ENCODE peak calls at places on chromosomes 11 and 22, in four cellular contexts. One of them, this sample, is unnamed.

GRCh38 chr11:13782395-13783080 is 114.1 kb downstream of the FAR1 start:
- DNase-seq in DMS 273 treated with DMSO at 0.1 percent for 48 hours: no peak
- DNase-seq in stimulated activated CD4-positive, alpha-beta T cell treated with anti-CD3 and anti-CD28 coated beads, Interleukin-1b, Interleukin-23, amount 100 ng/mL, for 24 hours: no peak
- DNase-seq in M059J: no peak
- DNase-seq in this sample: no peak

GRCh38 chr22:20803696-20804324 is 29.9 kb downstream of the SERPIND1 start:
- DNase-seq in DMS 273 treated with DMSO at 0.1 percent for 48 hours: peak; percentile 3
- DNase-seq in stimulated activated CD4-positive, alpha-beta T cell treated with anti-CD3 and anti-CD28 coated beads, Interleukin-1b, Interleukin-23, amount 100 ng/mL, for 24 hours: no peak
- DNase-seq in M059J: peak; percentile 5
- DNase-seq in this sample: no peak

GRCh38 chr11:80773919-80774318 is 1333.1 kb upstream of the TENM4 start:
- DNase-seq in DMS 273 treated with DMSO at 0.1 percent for 48 hours: no peak
- DNase-seq in stimulated activated CD4-positive, alpha-beta T cell treated with anti-CD3 and anti-CD28 coated beads, Interleukin-1b, Interleukin-23, amount 100 ng/mL, for 24 hours: no peak
- DNase-seq in M059J: no peak
- DNase-seq in this sample: no peak

GRCh38 chr11:72426054-72426757 is 8.1 kb downstream of the CLPB start:
- DNase-seq in DMS 273 treated with DMSO at 0.1 percent for 48 hours: peak; percentile 43
- DNase-seq in stimulated activated CD4-positive, alpha-beta T cell treated with anti-CD3 and anti-CD28 coated beads, Interleukin-1b, Interleukin-23, amount 100 ng/mL, for 24 hours: no peak
- DNase-seq in M059J: no peak
- DNase-seq in this sample: no peak

GRCh38 chr22:24423519-24424000 is 3.8 kb upstream of the ADORA2A start:
- DNase-seq in DMS 273 treated with DMSO at 0.1 percent for 48 hours: no peak
- DNase-seq in stimulated activated CD4-positive, alpha-beta T cell treated with anti-CD3 and anti-CD28 coated beads, Interleukin-1b, Interleukin-23, amount 100 ng/mL, for 24 hours: peak; percentile 42
- DNase-seq in M059J: no peak
- DNase-seq in this sample: peak; percentile 72

GRCh38 chr11:69278091-69278867 is 15.7 kb upstream of the MYEOV start:
- DNase-seq in DMS 273 treated with DMSO at 0.1 percent for 48 hours: no peak
- DNase-seq in stimulated activated CD4-positive, alpha-beta T cell treated with anti-CD3 and anti-CD28 coated beads, Interleukin-1b, Interleukin-23, amount 100 ng/mL, for 24 hours: no peak
- DNase-seq in M059J: no peak
- DNase-seq in this sample: no peak

GRCh38 chr11:47189100-47189834 is 3.0 kb upstream of the PACSIN3 start:
- DNase-seq in DMS 273 treated with DMSO at 0.1 percent for 48 hours: no peak
- DNase-seq in stimulated activated CD4-positive, alpha-beta T cell treated with anti-CD3 and anti-CD28 coated beads, Interleukin-1b, Interleukin-23, amount 100 ng/mL, for 24 hours: no peak
- DNase-seq in M059J: peak; percentile 84
- DNase-seq in this sample: no peak

GRCh38 chr22:22928666-22929380 is 41.2 kb downstream of the IGLL5 start:
- DNase-seq in DMS 273 treated with DMSO at 0.1 percent for 48 hours: no peak
- DNase-seq in stimulated activated CD4-positive, alpha-beta T cell treated with anti-CD3 and anti-CD28 coated beads, Interleukin-1b, Interleukin-23, amount 100 ng/mL, for 24 hours: no peak
- DNase-seq in M059J: peak; percentile 43
- DNase-seq in this sample: peak; percentile 92

GRCh38 chr11:87215236-87215635 is 177.5 kb downstream of the TMEM135 start:
- DNase-seq in DMS 273 treated with DMSO at 0.1 percent for 48 hours: no peak
- DNase-seq in stimulated activated CD4-positive, alpha-beta T cell treated with anti-CD3 and anti-CD28 coated beads, Interleukin-1b, Interleukin-23, amount 100 ng/mL, for 24 hours: no peak
- DNase-seq in M059J: peak; percentile 14
- DNase-seq in this sample: no peak

GRCh38 chr22:36384766-36385400 is 2.9 kb downstream of the MYH9 start:
- DNase-seq in DMS 273 treated with DMSO at 0.1 percent for 48 hours: no peak
- DNase-seq in stimulated activated CD4-positive, alpha-beta T cell treated with anti-CD3 and anti-CD28 coated beads, Interleukin-1b, Interleukin-23, amount 100 ng/mL, for 24 hours: no peak
- DNase-seq in M059J: peak; percentile 46
- DNase-seq in this sample: no peak

GRCh38 chr11:84437129-84438123 is 1151.3 kb upstream of the CCDC90B start:
- DNase-seq in DMS 273 treated with DMSO at 0.1 percent for 48 hours: no peak
- DNase-seq in stimulated activated CD4-positive, alpha-beta T cell treated with anti-CD3 and anti-CD28 coated beads, Interleukin-1b, Interleukin-23, amount 100 ng/mL, for 24 hours: no peak
- DNase-seq in M059J: no peak
- DNase-seq in this sample: peak; percentile 11

GRCh38 chr11:75371930-75372876 is 20.7 kb upstream of the ARRB1 start:
- DNase-seq in DMS 273 treated with DMSO at 0.1 percent for 48 hours: no peak
- DNase-seq in stimulated activated CD4-positive, alpha-beta T cell treated with anti-CD3 and anti-CD28 coated beads, Interleukin-1b, Interleukin-23, amount 100 ng/mL, for 24 hours: no peak
- DNase-seq in M059J: peak; percentile 51
- DNase-seq in this sample: no peak

GRCh38 chr11:132020001-132020400 is 649.6 kb downstream of the NTM start:
- DNase-seq in DMS 273 treated with DMSO at 0.1 percent for 48 hours: no peak
- DNase-seq in stimulated activated CD4-positive, alpha-beta T cell treated with anti-CD3 and anti-CD28 coated beads, Interleukin-1b, Interleukin-23, amount 100 ng/mL, for 24 hours: no peak
- DNase-seq in M059J: no peak
- DNase-seq in this sample: no peak

GRCh38 chr22:49278357-49278756 is 549.3 kb downstream of the BRD1 start:
- DNase-seq in DMS 273 treated with DMSO at 0.1 percent for 48 hours: no peak
- DNase-seq in stimulated activated CD4-positive, alpha-beta T cell treated with anti-CD3 and anti-CD28 coated beads, Interleukin-1b, Interleukin-23, amount 100 ng/mL, for 24 hours: no peak
- DNase-seq in M059J: no peak
- DNase-seq in this sample: no peak

GRCh38 chr11:842370-843002 is at the start of the genes POLR2L and TSPAN4:
- DNase-seq in DMS 273 treated with DMSO at 0.1 percent for 48 hours: peak; percentile 9
- DNase-seq in stimulated activated CD4-positive, alpha-beta T cell treated with anti-CD3 and anti-CD28 coated beads, Interleukin-1b, Interleukin-23, amount 100 ng/mL, for 24 hours: peak; percentile 82
- DNase-seq in M059J: peak; percentile 84
- DNase-seq in this sample: peak; percentile 93

GRCh38 chr11:72871089-72871488 is 56.9 kb downstream of the ATG16L2 start:
- DNase-seq in DMS 273 treated with DMSO at 0.1 percent for 48 hours: no peak
- DNase-seq in stimulated activated CD4-positive, alpha-beta T cell treated with anti-CD3 and anti-CD28 coated beads, Interleukin-1b, Interleukin-23, amount 100 ng/mL, for 24 hours: no peak
- DNase-seq in M059J: peak; percentile 6
- DNase-seq in this sample: no peak

GRCh38 chr22:38413085-38414008 is 41.7 kb downstream of the KCNJ4 start:
- DNase-seq in DMS 273 treated with DMSO at 0.1 percent for 48 hours: peak; percentile 82
- DNase-seq in stimulated activated CD4-positive, alpha-beta T cell treated with anti-CD3 and anti-CD28 coated beads, Interleukin-1b, Interleukin-23, amount 100 ng/mL, for 24 hours: no peak
- DNase-seq in M059J: no peak
- DNase-seq in this sample: no peak

GRCh38 chr11:60175860-60176275 is 7.0 kb downstream of the MS4A6A start:
- DNase-seq in DMS 273 treated with DMSO at 0.1 percent for 48 hours: no peak
- DNase-seq in stimulated activated CD4-positive, alpha-beta T cell treated with anti-CD3 and anti-CD28 coated beads, Interleukin-1b, Interleukin-23, amount 100 ng/mL, for 24 hours: no peak
- DNase-seq in M059J: no peak
- DNase-seq in this sample: peak; percentile 42

GRCh38 chr22:23969071-23969470 is 2.4 kb downstream of the DDTL start:
- DNase-seq in DMS 273 treated with DMSO at 0.1 percent for 48 hours: no peak
- DNase-seq in stimulated activated CD4-positive, alpha-beta T cell treated with anti-CD3 and anti-CD28 coated beads, Interleukin-1b, Interleukin-23, amount 100 ng/mL, for 24 hours: no peak
- DNase-seq in M059J: no peak
- DNase-seq in this sample: no peak

GRCh38 chr11:31133064-31133463 is 236.5 kb downstream of the DCDC1 start:
- DNase-seq in DMS 273 treated with DMSO at 0.1 percent for 48 hours: no peak
- DNase-seq in stimulated activated CD4-positive, alpha-beta T cell treated with anti-CD3 and anti-CD28 coated beads, Interleukin-1b, Interleukin-23, amount 100 ng/mL, for 24 hours: no peak
- DNase-seq in M059J: no peak
- DNase-seq in this sample: no peak

GRCh38 chr11:32088117-32088941 is 2.5 kb upstream of the RCN1 start:
- DNase-seq in DMS 273 treated with DMSO at 0.1 percent for 48 hours: peak; percentile 25
- DNase-seq in stimulated activated CD4-positive, alpha-beta T cell treated with anti-CD3 and anti-CD28 coated beads, Interleukin-1b, Interleukin-23, amount 100 ng/mL, for 24 hours: no peak
- DNase-seq in M059J: peak; percentile 97
- DNase-seq in this sample: no peak

GRCh38 chr11:76799061-76799804 is 16.1 kb downstream of the TSKU start:
- DNase-seq in DMS 273 treated with DMSO at 0.1 percent for 48 hours: no peak
- DNase-seq in stimulated activated CD4-positive, alpha-beta T cell treated with anti-CD3 and anti-CD28 coated beads, Interleukin-1b, Interleukin-23, amount 100 ng/mL, for 24 hours: peak; percentile 36
- DNase-seq in M059J: peak; percentile 61
- DNase-seq in this sample: peak; percentile 71

GRCh38 chr11:119361056-119361787 is 14.7 kb upstream of the MFRP start:
- DNase-seq in DMS 273 treated with DMSO at 0.1 percent for 48 hours: peak; percentile 82
- DNase-seq in stimulated activated CD4-positive, alpha-beta T cell treated with anti-CD3 and anti-CD28 coated beads, Interleukin-1b, Interleukin-23, amount 100 ng/mL, for 24 hours: no peak
- DNase-seq in M059J: peak; percentile 91
- DNase-seq in this sample: peak; percentile 63

GRCh38 chr11:36409152-36409713 is 100.8 kb downstream of the TRAF6 start:
- DNase-seq in DMS 273 treated with DMSO at 0.1 percent for 48 hours: no peak
- DNase-seq in stimulated activated CD4-positive, alpha-beta T cell treated with anti-CD3 and anti-CD28 coated beads, Interleukin-1b, Interleukin-23, amount 100 ng/mL, for 24 hours: no peak
- DNase-seq in M059J: peak; percentile 34
- DNase-seq in this sample: no peak

GRCh38 chr11:8218840-8219239 is 44.8 kb downstream of the LMO1 start:
- DNase-seq in DMS 273 treated with DMSO at 0.1 percent for 48 hours: no peak
- DNase-seq in stimulated activated CD4-positive, alpha-beta T cell treated with anti-CD3 and anti-CD28 coated beads, Interleukin-1b, Interleukin-23, amount 100 ng/mL, for 24 hours: no peak
- DNase-seq in M059J: no peak
- DNase-seq in this sample: no peak

GRCh38 chr11:134264966-134265365 is 11.2 kb upstream of the GLB1L3 start:
- DNase-seq in DMS 273 treated with DMSO at 0.1 percent for 48 hours: no peak
- DNase-seq in stimulated activated CD4-positive, alpha-beta T cell treated with anti-CD3 and anti-CD28 coated beads, Interleukin-1b, Interleukin-23, amount 100 ng/mL, for 24 hours: no peak
- DNase-seq in M059J: no peak
- DNase-seq in this sample: no peak

GRCh38 chr22:37680191-37680851 is 4.9 kb downstream of the LGALS1 start:
- DNase-seq in DMS 273 treated with DMSO at 0.1 percent for 48 hours: no peak
- DNase-seq in stimulated activated CD4-positive, alpha-beta T cell treated with anti-CD3 and anti-CD28 coated beads, Interleukin-1b, Interleukin-23, amount 100 ng/mL, for 24 hours: no peak
- DNase-seq in M059J: peak; percentile 47
- DNase-seq in this sample: no peak

GRCh38 chr11:60950933-60951610 is 904 bp downstream of the SLC15A3 start:
- DNase-seq in DMS 273 treated with DMSO at 0.1 percent for 48 hours: no peak
- DNase-seq in stimulated activated CD4-positive, alpha-beta T cell treated with anti-CD3 and anti-CD28 coated beads, Interleukin-1b, Interleukin-23, amount 100 ng/mL, for 24 hours: no peak
- DNase-seq in M059J: no peak
- DNase-seq in this sample: peak; percentile 65

GRCh38 chr11:59705281-59705680 is 8.4 kb downstream of the OR10V1 start:
- DNase-seq in DMS 273 treated with DMSO at 0.1 percent for 48 hours: no peak
- DNase-seq in stimulated activated CD4-positive, alpha-beta T cell treated with anti-CD3 and anti-CD28 coated beads, Interleukin-1b, Interleukin-23, amount 100 ng/mL, for 24 hours: no peak
- DNase-seq in M059J: peak; percentile 39
- DNase-seq in this sample: no peak

GRCh38 chr22:40928657-40929056 is 22.5 kb upstream of the RBX1 start:
- DNase-seq in DMS 273 treated with DMSO at 0.1 percent for 48 hours: no peak
- DNase-seq in stimulated activated CD4-positive, alpha-beta T cell treated with anti-CD3 and anti-CD28 coated beads, Interleukin-1b, Interleukin-23, amount 100 ng/mL, for 24 hours: no peak
- DNase-seq in M059J: no peak
- DNase-seq in this sample: no peak

GRCh38 chr11:83759148-83759547 is 473.0 kb upstream of the CCDC90B start:
- DNase-seq in DMS 273 treated with DMSO at 0.1 percent for 48 hours: no peak
- DNase-seq in stimulated activated CD4-positive, alpha-beta T cell treated with anti-CD3 and anti-CD28 coated beads, Interleukin-1b, Interleukin-23, amount 100 ng/mL, for 24 hours: no peak
- DNase-seq in M059J: no peak
- DNase-seq in this sample: no peak

GRCh38 chr22:42062506-42063190 is 8.0 kb downstream of the NAGA start:
- DNase-seq in DMS 273 treated with DMSO at 0.1 percent for 48 hours: no peak
- DNase-seq in stimulated activated CD4-positive, alpha-beta T cell treated with anti-CD3 and anti-CD28 coated beads, Interleukin-1b, Interleukin-23, amount 100 ng/mL, for 24 hours: no peak
- DNase-seq in M059J: no peak
- DNase-seq in this sample: no peak

GRCh38 chr11:110110854-110111253 is 17.7 kb downstream of the ZC3H12C start:
- DNase-seq in DMS 273 treated with DMSO at 0.1 percent for 48 hours: no peak
- DNase-seq in stimulated activated CD4-positive, alpha-beta T cell treated with anti-CD3 and anti-CD28 coated beads, Interleukin-1b, Interleukin-23, amount 100 ng/mL, for 24 hours: no peak
- DNase-seq in M059J: no peak
- DNase-seq in this sample: no peak

GRCh38 chr11:19664896-19665548 is 47.6 kb upstream of the NAV2 start:
- DNase-seq in DMS 273 treated with DMSO at 0.1 percent for 48 hours: no peak
- DNase-seq in stimulated activated CD4-positive, alpha-beta T cell treated with anti-CD3 and anti-CD28 coated beads, Interleukin-1b, Interleukin-23, amount 100 ng/mL, for 24 hours: no peak
- DNase-seq in M059J: peak; percentile 59
- DNase-seq in this sample: no peak

GRCh38 chr11:34719303-34719848 is 98.5 kb downstream of the EHF start:
- DNase-seq in DMS 273 treated with DMSO at 0.1 percent for 48 hours: no peak
- DNase-seq in stimulated activated CD4-positive, alpha-beta T cell treated with anti-CD3 and anti-CD28 coated beads, Interleukin-1b, Interleukin-23, amount 100 ng/mL, for 24 hours: no peak
- DNase-seq in M059J: peak; percentile 14
- DNase-seq in this sample: no peak